ENCODE peak calls at places on chromosomes 6 and 20, in nine cellular contexts. T is upper lobe of left lung, L is HepG2, X is stomach, P is GM23338, N is suprapubic skin, S is HCT116, E is esophagus muscularis mucosa, F is transverse colon. Z is an unnamed sample.
A peak's percentile ranks its signal among the peaks of the same experiment; 100 is the strongest.

GRCh38 chr6:156984178-156984738 is 207.1 kb downstream of the ARID1B start:
- DNase-seq in T (no peak), L (no peak), X (no peak), P (no peak), N (no peak), S (no peak), E (no peak), F (no peak), Z (no peak)

GRCh38 chr6:82240191-82240590 is 7.4 kb downstream of the IBTK start:
- DNase-seq in T (no peak), L (no peak), X (no peak), P (peak; percentile 7), N (no peak), S (no peak), E (no peak), F (no peak), Z (no peak)

GRCh38 chr6:6654599-6655575 is 66.4 kb downstream of the LY86 start:
- DNase-seq in T (peak; percentile 46), L (no peak), X (no peak), P (no peak), N (no peak), S (no peak), E (no peak), F (no peak), Z (no peak)

GRCh38 chr20:23032679-23033078 is 2.4 kb upstream of the SSTR4 start:
- DNase-seq in T (no peak), L (no peak), X (no peak), P (no peak), N (no peak), S (no peak), E (no peak), F (no peak), Z (no peak)

GRCh38 chr20:35523298-35523888 is 6.1 kb downstream of the C20orf173 start:
- DNase-seq in T (no peak), L (peak; percentile 47), X (no peak), P (peak; percentile 81), N (no peak), S (no peak), E (no peak), F (no peak), Z (no peak)

GRCh38 chr20:25549172-25549865 is 36.0 kb downstream of the NINL start:
- DNase-seq in T (no peak), L (peak; percentile 35), X (no peak), P (no peak), N (no peak), S (no peak), E (no peak), F (no peak), Z (no peak)

GRCh38 chr6:144346719-144347446 is 61.7 kb downstream of the UTRN start:
- DNase-seq in T (peak; percentile 47), L (no peak), X (no peak), P (no peak), N (no peak), S (peak; percentile 31), E (peak; percentile 34), F (no peak), Z (no peak)

GRCh38 chr6:73523434-73524123 is 2.7 kb upstream of the EEF1A1 start:
- DNase-seq in T (peak; percentile 79), L (peak; percentile 66), X (peak; percentile 75), P (peak; percentile 76), N (peak; percentile 81), S (peak; percentile 76), E (no peak), F (peak; percentile 82), Z (peak; percentile 61)

GRCh38 chr6:37011656-37012378 is 6.4 kb downstream of the FGD2 start:
- DNase-seq in T (no peak), L (no peak), X (no peak), P (no peak), N (no peak), S (no peak), E (no peak), F (no peak), Z (no peak)

GRCh38 chr6:30611150-30611855 is 5.7 kb downstream of the PPP1R10 start:
- DNase-seq in T (no peak), L (no peak), X (no peak), P (no peak), N (no peak), S (no peak), E (no peak), F (no peak), Z (no peak)

GRCh38 chr20:10447028-10447427 is 11.9 kb downstream of the SLX4IP start:
- DNase-seq in T (no peak), L (peak; percentile 32), X (peak; percentile 30), P (no peak), N (no peak), S (peak; percentile 67), E (no peak), F (peak; percentile 36), Z (no peak)

GRCh38 chr6:16623029-16623653 is 138.1 kb downstream of the ATXN1 start:
- DNase-seq in T (no peak), L (no peak), X (no peak), P (no peak), N (no peak), S (no peak), E (no peak), F (no peak), Z (no peak)

GRCh38 chr6:135910943-135911618 is 59.6 kb downstream of the PDE7B start:
- DNase-seq in T (no peak), L (no peak), X (no peak), P (no peak), N (no peak), S (no peak), E (no peak), F (no peak), Z (no peak)

GRCh38 chr6:636488-636887 is 20.4 kb downstream of the HUS1B start:
- DNase-seq in T (no peak), L (no peak), X (no peak), P (no peak), N (no peak), S (no peak), E (no peak), F (no peak), Z (no peak)
- TF ChIP-seq POLR2AphosphoS5 in T (no peak), L (no peak), X (no peak), P (no peak), N (no peak), S (no peak), E (no peak), F (no peak), Z (no peak)

GRCh38 chr6:20203561-20204528 is 8.4 kb downstream of the MBOAT1 start:
- DNase-seq in T (no peak), L (no peak), X (no peak), P (no peak), N (no peak), S (no peak), E (no peak), F (no peak), Z (no peak)

GRCh38 chr6:20205722-20206154 is 6.5 kb downstream of the MBOAT1 start:
- DNase-seq in T (peak; percentile 62), L (no peak), X (no peak), P (no peak), N (no peak), S (no peak), E (peak; percentile 64), F (no peak), Z (no peak)

GRCh38 chr6:20210158-20210557 is 2.1 kb downstream of the MBOAT1 start:
- DNase-seq in T (no peak), L (no peak), X (no peak), P (no peak), N (no peak), S (no peak), E (peak; percentile 24), F (no peak), Z (no peak)

GRCh38 chr6:20208687-20209378 is 3.4 kb downstream of the MBOAT1 start:
- DNase-seq in T (no peak), L (no peak), X (no peak), P (no peak), N (no peak), S (no peak), E (peak; percentile 50), F (no peak), Z (no peak)

GRCh38 chr6:20207096-20207454 is 5.2 kb downstream of the MBOAT1 start:
- DNase-seq in T (no peak), L (no peak), X (no peak), P (no peak), N (no peak), S (no peak), E (peak; percentile 8), F (no peak), Z (no peak)
- H3K27me3 ChIP-seq in T (no peaks in the 10 kb centered on the region), L (peaks cover 19% of the 10 kb centered on the region), X (no peaks in the 10 kb centered on the region), P (no peaks in the 10 kb centered on the region), N (no peaks in the 10 kb centered on the region), S (no peaks in the 10 kb centered on the region), E (no peaks in the 10 kb centered on the region), F (no peaks in the 10 kb centered on the region), Z (no peaks in the 10 kb centered on the region)

GRCh38 chr6:166987930-166988329 is 11.3 kb upstream of the CEP43 start:
- DNase-seq in T (no peak), L (no peak), X (no peak), P (no peak), N (no peak), S (no peak), E (peak; percentile 26), F (no peak), Z (no peak)

GRCh38 chr6:166989427-166990034 is 9.7 kb upstream of the CEP43 start:
- DNase-seq in T (no peak), L (peak; percentile 47), X (no peak), P (peak; percentile 70), N (no peak), S (no peak), E (no peak), F (no peak), Z (no peak)

GRCh38 chr6:166987448-166987847 is 11.7 kb upstream of the CEP43 start:
- DNase-seq in T (no peak), L (peak; percentile 31), X (no peak), P (no peak), N (no peak), S (no peak), E (peak; percentile 37), F (no peak), Z (no peak)

DNA sequence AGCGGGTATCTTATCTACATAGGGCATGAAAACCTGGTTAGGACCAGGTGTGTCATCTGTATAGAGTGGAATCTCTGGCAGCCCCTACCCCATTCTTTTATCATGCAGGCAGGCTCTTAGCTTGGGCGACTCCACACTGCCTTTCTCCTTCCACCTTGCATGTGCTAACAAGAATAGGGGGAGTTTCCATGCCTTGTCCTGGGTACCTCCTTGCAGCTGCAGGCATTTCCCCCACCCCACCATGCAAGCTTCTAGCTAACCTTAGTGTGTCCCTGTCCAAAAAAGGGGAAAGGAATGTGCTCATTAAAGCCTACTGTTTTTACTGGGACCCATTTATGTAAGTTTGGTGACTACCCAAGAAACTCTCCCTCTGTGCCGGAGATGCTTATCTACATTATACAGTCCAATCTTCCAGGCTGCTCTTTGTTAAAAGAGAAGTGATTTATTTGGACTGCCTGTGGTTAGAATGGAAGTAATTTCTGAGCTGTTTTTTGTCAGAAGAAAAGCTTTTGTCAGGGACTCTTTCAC is 10.5 kb upstream of the CEP43 start:
- DNase-seq in T (no peak), L (no peak), X (no peak), P (peak; percentile 58), N (no peak), S (no peak), E (peak; percentile 70), F (no peak), Z (no peak)
- TF ChIP-seq POLR2AphosphoS5 in T (no peak), L (no peak), X (no peak), P (no peak), N (no peak), S (no peak), E (no peak), F (no peak), Z (no peak)

GRCh38 chr20:58852559-58853271 is at the start of gene GNAS:
- DNase-seq in T (peak; percentile 45), L (peak; percentile 21), X (no peak), P (peak; percentile 96), N (no peak), S (no peak), E (no peak), F (peak; percentile 62), Z (no peak)
- H3K27me3 ChIP-seq in T (peaks cover 44% of the 10 kb centered on the region), L (peaks cover 23% of the 10 kb centered on the region), X (peaks cover 8% of the 10 kb centered on the region), P (peaks cover 62% of the 10 kb centered on the region), N (peaks cover 60% of the 10 kb centered on the region), S (peaks cover 12% of the 10 kb centered on the region), E (peaks cover 95% of the 10 kb centered on the region), F (peaks cover 84% of the 10 kb centered on the region), Z (peaks cover 7% of the 10 kb centered on the region)

Z was measured in breast epithelium.